ENCODE peak calls at places on chromosomes 4 and X, in four cellular contexts. T, I, P and F are unnamed samples.

GRCh38 chrX:48468247-48468671 is 1.8 kb downstream of the SLC38A5 start:
- DNase-seq in T (no peak), I (no peak), P (no peak), F (no peak)

GRCh38 chrX:13938053-13938765 is 91.5 kb downstream of the GEMIN8 start:
- DNase-seq in P (peak; percentile 2), I (no peak), T (peak; percentile 46), F (peak; percentile 69)

GRCh38 chr4:177308125-177308524 is 1.5 kb upstream of the NEIL3 start:
- DNase-seq in T (no peak), I (no peak), P (peak; percentile 85), F (no peak)

GRCh38 chrX:70049925-70050324 is at the start of gene AWAT2:
- DNase-seq in P (no peak), T (no peak), I (no peak), F (no peak)

GRCh38 chr4:70930530-70931256 is 28.5 kb downstream of the MOB1B start:
- DNase-seq in T (no peak), P (peak; percentile 19), I (no peak), F (no peak)

GRCh38 chrX:46587753-46588171 is 14.2 kb downstream of the CHST7 start:
- DNase-seq in P (no peak), I (no peak), T (no peak), F (no peak)

GRCh38 chrX:37347420-37347819 is 1.7 kb upstream of the PRRG1 start:
- DNase-seq in I (no peak), T (no peak), P (peak; percentile 47), F (no peak)

GRCh38 chr4:30718021-30718888 is 1.9 kb upstream of the PCDH7 start:
- DNase-seq in I (no peak), P (peak; percentile 36), T (peak; percentile 67), F (peak; percentile 65)

GRCh38 chr4:182809417-182810102 is 107.6 kb downstream of the DCTD start:
- DNase-seq in P (no peak), T (no peak), I (no peak), F (no peak)

GRCh38 chrX:47620303-47620685 is 637 bp upstream of the SYN1 start:
- DNase-seq in T (no peak), I (no peak), P (no peak), F (no peak)

GRCh38 chr4:8035371-8035780 is 95.7 kb upstream of the AFAP1 start:
- DNase-seq in P (peak; percentile 51), I (no peak), T (no peak), F (no peak)

GRCh38 chr4:129095811-129096454 is at the start of gene C4orf33:
- DNase-seq in T (peak; percentile 57), P (peak; percentile 66), I (no peak), F (peak; percentile 74)

GRCh38 chrX:38871129-38872029 is 70.1 kb downstream of the MID1IP1 start:
- DNase-seq in I (no peak), T (no peak), P (no peak), F (peak; percentile 64)

GRCh38 chrX:15107367-15107988 is 162.4 kb downstream of the ASB9 start:
- DNase-seq in I (no peak), T (no peak), P (no peak), F (no peak)

GRCh38 chr4:110629214-110629754 is 6.4 kb upstream of the PITX2 start:
- DNase-seq in P (no peak), I (no peak), T (no peak), F (peak; percentile 56)

GRCh38 chrX:96971812-96972211 is 88.1 kb downstream of the RPA4 start:
- DNase-seq in I (no peak), T (no peak), P (no peak), F (peak; percentile 30)

GRCh38 chr4:110472583-110473329 is 3.2 kb upstream of the ENPEP start:
- DNase-seq in T (no peak), I (peak; percentile 57), P (no peak), F (peak; percentile 52)

GRCh38 chr4:2537011-2537830 is 774 bp downstream of the FAM193A start:
- DNase-seq in I (no peak), T (peak; percentile 48), P (peak; percentile 24), F (peak; percentile 53)

GRCh38 chr4:57214654-57215411 is 104.6 kb upstream of the IGFBP7 start:
- DNase-seq in T (no peak), I (no peak), P (no peak), F (no peak)

GRCh38 chrX:71625471-71625870 is 7.2 kb upstream of the CXCR3 start:
- DNase-seq in T (no peak), I (no peak), P (no peak), F (no peak)

GRCh38 chr4:140054861-140055260 is 99.1 kb downstream of the MAML3 start:
- DNase-seq in T (no peak), P (no peak), I (no peak), F (no peak)

GRCh38 chr4:130257271-130257670 is 1161.3 kb downstream of the C4orf33 start:
- DNase-seq in T (no peak), I (no peak), P (peak; percentile 22), F (no peak)

GRCh38 chr4:139256349-139256748 is 23.7 kb downstream of the MGARP start:
- DNase-seq in P (no peak), T (no peak), I (no peak), F (no peak)

GRCh38 chr4:170015285-170015684 is 10.9 kb downstream of the MFAP3L start:
- DNase-seq in T (no peak), I (no peak), P (no peak), F (no peak)

GRCh38 chr4:101689220-101689619 is 101.3 kb upstream of the BANK1 start:
- DNase-seq in I (no peak), T (no peak), P (no peak), F (no peak)

GRCh38 chr4:183140911-183141320 is 41.9 kb downstream of the WWC2 start:
- DNase-seq in I (no peak), T (no peak), P (peak; percentile 76), F (no peak)

GRCh38 chr4:1713003-1713397 is 881 bp upstream of the SLBP start:
- DNase-seq in I (no peak), T (no peak), P (no peak), F (no peak)

GRCh38 chrX:7996414-7996813 is 69.2 kb upstream of the PNPLA4 start:
- DNase-seq in P (peak; percentile 40), I (no peak), T (peak; percentile 8), F (no peak)

GRCh38 chrX:153926863-153927685 is 1.0 kb upstream of the ARHGAP4 start:
- DNase-seq in T (no peak), I (no peak), P (peak; percentile 10), F (peak; percentile 61)

GRCh38 chr4:38503689-38504395 is 160.2 kb upstream of the KLF3 start:
- DNase-seq in P (no peak), I (no peak), T (no peak), F (no peak)

GRCh38 chrX:20567108-20567507 is 300.4 kb upstream of the RPS6KA3 start:
- DNase-seq in T (no peak), P (no peak), I (no peak), F (no peak)

GRCh38 chr4:101418055-101418454 is 70.7 kb upstream of the PPP3CA start:
- DNase-seq in P (no peak), T (no peak), I (no peak), F (no peak)

GRCh38 chr4:64588507-64588906 is 179.3 kb upstream of the TECRL start:
- DNase-seq in P (no peak), T (no peak), I (no peak), F (no peak)

GRCh38 chr4:177434667-177435066 is 7.6 kb downstream of the AGA start:
- DNase-seq in P (no peak), T (no peak), I (no peak), F (no peak)

GRCh38 chr4:184355111-184355604 is 119.2 kb downstream of the IRF2 start:
- DNase-seq in T (no peak), P (peak; percentile 93), I (no peak), F (peak; percentile 19)

GRCh38 chrX:148593987-148594386 is 93.6 kb downstream of the AFF2 start:
- DNase-seq in I (no peak), T (no peak), P (no peak), F (no peak)

GRCh38 chr4:119652978-119653377 is 24.4 kb upstream of the PDE5A start:
- DNase-seq in P (peak; percentile 93), I (no peak), T (no peak), F (no peak)

GRCh38 chr4:99594818-99595217 is 20.2 kb downstream of the MTTP start:
- DNase-seq in T (no peak), I (no peak), P (no peak), F (no peak)

GRCh38 chrX:16445166-16445752 is 204.7 kb upstream of the S100G start:
- DNase-seq in P (peak; percentile 47), T (peak; percentile 12), I (no peak), F (peak; percentile 64)

GRCh38 chr4:77074961-77075855 is 581 bp downstream of the CCNI start:
- DNase-seq in I (peak; percentile 10), P (peak; percentile 65), T (peak; percentile 69), F (peak; percentile 59)
- H3K4me1 ChIP-seq in I (no peaks in the 10 kb centered on the region), P (peaks cover 2% of the 10 kb centered on the region), T (peaks cover 1% of the 10 kb centered on the region), F (peaks cover 10% of the 10 kb centered on the region)

GRCh38 chr4:48216563-48216962 is 53.1 kb downstream of the TEC start:
- DNase-seq in I (no peak), T (no peak), P (no peak), F (no peak)
- H3K14ac ChIP-seq in I (no peak overlapping the region), T (no peak overlapping the region), P (no peak overlapping the region), F (no peak overlapping the region)

GRCh38 chrX:87388381-87388780 is 129.2 kb upstream of the KLHL4 start:
- DNase-seq in P (no peak), T (no peak), I (no peak), F (no peak)
- H3K4me1 ChIP-seq in P (no peaks in the 10 kb centered on the region), T (no peaks in the 10 kb centered on the region), I (no peaks in the 10 kb centered on the region), F (no peaks in the 10 kb centered on the region)

DNA sequence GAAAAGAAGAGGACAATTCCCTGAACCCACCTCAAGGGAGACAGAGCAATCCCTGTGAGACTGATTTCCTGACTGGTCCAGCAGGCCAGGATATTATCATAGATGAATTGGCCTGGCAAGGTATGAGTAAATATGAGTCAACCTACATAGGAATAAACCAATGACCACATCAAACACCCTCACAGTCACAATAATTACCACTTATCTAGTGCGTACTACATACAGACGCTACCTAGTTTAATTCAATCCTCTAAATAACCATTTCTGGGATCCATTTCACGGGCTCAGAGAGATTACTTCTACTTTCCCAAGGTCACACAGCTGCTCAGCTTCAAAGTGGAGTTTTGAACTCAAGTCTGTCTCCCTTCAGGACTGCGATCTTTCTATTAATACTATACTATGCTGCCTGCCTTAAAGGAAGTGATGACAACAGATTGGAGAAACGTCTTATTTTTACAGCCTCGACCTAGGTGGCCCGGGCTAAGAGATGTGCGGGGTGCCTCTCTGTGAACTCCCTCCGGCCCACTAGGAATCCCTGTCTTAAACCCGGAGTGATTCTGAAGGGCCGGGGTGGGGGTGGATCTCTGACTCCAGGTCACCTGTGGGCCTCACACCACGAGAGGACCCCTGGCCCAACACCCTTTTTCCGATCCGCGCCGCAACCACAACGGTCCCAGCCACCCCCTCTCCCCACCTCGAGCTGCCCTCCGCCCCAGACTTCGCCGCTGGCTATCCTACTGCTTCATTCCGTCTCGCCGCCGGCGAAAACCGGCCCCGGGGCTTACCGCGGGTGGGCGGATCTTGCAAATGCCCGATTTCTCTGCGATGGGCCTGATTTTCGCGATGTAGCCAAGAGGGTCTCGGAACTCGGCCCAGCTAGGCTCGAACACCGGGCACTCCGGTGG is 800 bp downstream of the KDM5C start:
- DNase-seq in P (peak; percentile 85), I (no peak), T (no peak), F (no peak)
- H3K14ac ChIP-seq in P (peak overlapping the region; percentile 100), I (no peak overlapping the region), T (peak overlapping the region; percentile 17), F (peak overlapping the region; percentile 84)

GRCh38 chr4:153532227-153532626 is 66.1 kb downstream of the TMEM131L start:
- DNase-seq in I (no peak), T (no peak), P (no peak), F (no peak)
- H3K4me1 ChIP-seq in I (peaks cover 8% of the 10 kb centered on the region), T (peaks cover 5% of the 10 kb centered on the region), P (peaks cover 3% of the 10 kb centered on the region), F (peaks cover 9% of the 10 kb centered on the region)

GRCh38 chr4:142485452-142485851 is 360.6 kb downstream of the INPP4B start:
- DNase-seq in P (no peak), T (no peak), I (no peak), F (no peak)
- H3K14ac ChIP-seq in P (no peak overlapping the region), T (no peak overlapping the region), I (no peak overlapping the region), F (no peak overlapping the region)